ENCODE peak calls at places on chromosomes 6 and 20, in five cellular contexts. P is hepatocyte; E is nephron progenitor cell; Q is activated T-cell treated with anti-CD3 and anti-CD28 coated beads, Interleukin-2, amount 50 U/mL, for 4 hours; C is Caco-2. H is an unnamed sample.
A peak's percentile ranks its signal among the peaks of the same experiment; 100 is the strongest.

GRCh38 chr6:39055661-39056060 is 7.1 kb downstream of the GLP1R start:
- DNase-seq in P (no peak), E (no peak), Q (no peak), C (no peak), H (no peak)

GRCh38 chr6:36595168-36595818 is 1.1 kb downstream of the SRSF3 start:
- DNase-seq in P (no peak), E (no peak), Q (no peak), C (no peak), H (no peak)

GRCh38 chr6:2583459-2583858 is 167.3 kb downstream of the MYLK4 start:
- DNase-seq in P (no peak), E (no peak), Q (no peak), C (no peak), H (no peak)

GRCh38 chr6:54282186-54282585 is 26.1 kb upstream of the TINAG start:
- DNase-seq in P (no peak), E (no peak), Q (no peak), C (no peak), H (no peak)

GRCh38 chr6:112049051-112049799 is 4.7 kb upstream of the CCN6 start:
- DNase-seq in P (no peak), E (no peak), Q (no peak), C (no peak), H (no peak)

GRCh38 chr6:108921547-108922331 is 73.5 kb downstream of the ARMC2 start:
- DNase-seq in P (no peak), E (peak; percentile 18), Q (no peak), C (no peak), H (no peak)

GRCh38 chr6:20608371-20608770 is 74.1 kb downstream of the CDKAL1 start:
- DNase-seq in P (no peak), E (no peak), Q (no peak), C (no peak), H (peak; percentile 3)

GRCh38 chr6:9332241-9332640 is 896.9 kb upstream of the SLC35B3 start:
- DNase-seq in P (no peak), E (no peak), Q (no peak), C (no peak), H (no peak)

GRCh38 chr20:2261105-2261504 is 34.7 kb upstream of the TGM3 start:
- DNase-seq in P (no peak), E (no peak), Q (no peak), C (no peak), H (peak; percentile 79)

GRCh38 chr6:116697475-116697874 is 16.5 kb downstream of the KPNA5 start:
- DNase-seq in P (no peak), E (no peak), Q (no peak), C (no peak), H (no peak)

GRCh38 chr6:105839266-105839665 is 246.9 kb upstream of the PRDM1 start:
- DNase-seq in P (no peak), E (no peak), Q (no peak), C (no peak), H (no peak)

GRCh38 chr6:27706431-27706830 is 205.8 kb downstream of the OR2B2 start:
- DNase-seq in P (no peak), E (no peak), Q (no peak), C (no peak), H (no peak)

GRCh38 chr20:39909447-39909846 is 779.6 kb downstream of the MAFB start:
- DNase-seq in P (no peak), E (no peak), Q (no peak), C (no peak), H (peak; percentile 4)

GRCh38 chr6:35419431-35419830 is 32.7 kb upstream of the FANCE start:
- DNase-seq in P (peak; percentile 51), E (no peak), Q (no peak), C (no peak), H (no peak)

GRCh38 chr6:76495909-76496308 is 423.4 kb upstream of the IMPG1 start:
- DNase-seq in P (no peak), E (peak; percentile 6), Q (no peak), C (peak; percentile 3), H (no peak)

GRCh38 chr20:23454816-23455215 is 2.1 kb upstream of the CST11 start:
- DNase-seq in P (no peak), E (no peak), Q (no peak), C (no peak), H (no peak)

GRCh38 chr20:48793776-48794175 is 34.0 kb downstream of the PREX1 start:
- DNase-seq in P (no peak), E (no peak), Q (no peak), C (no peak), H (no peak)

GRCh38 chr6:72464791-72465691 is 156.8 kb upstream of the KCNQ5 start:
- DNase-seq in P (peak; percentile 19), E (no peak), Q (no peak), C (no peak), H (no peak)

GRCh38 chr6:37490466-37491015 is 9.2 kb downstream of the CCDC167 start:
- DNase-seq in P (no peak), E (no peak), Q (no peak), C (no peak), H (no peak)

GRCh38 chr6:4188801-4189200 is 53.4 kb upstream of the ECI2 start:
- DNase-seq in P (no peak), E (no peak), Q (no peak), C (no peak), H (no peak)

GRCh38 chr6:149217466-149217888 is 100.0 kb upstream of the TAB2 start:
- DNase-seq in P (no peak), E (no peak), Q (no peak), C (no peak), H (no peak)